ENCODE peak calls at places on chromosomes 6 and 20, in ten cellular contexts. T is foreskin fibroblast, E is Caco-2, S is body of pancreas, F is progenitor cell of endocrine pancreas, B is left ventricle myocardium inferior, H is epithelial cell of esophagus, X is fibroblast of lung, L is Panc1, W is astrocyte of the spinal cord. A is an unnamed sample.

GRCh38 chr6:158445426-158446085 is 114.3 kb upstream of the TMEM181 start:
- DNase-seq in E (no peak), T (no peak), B (no peak), F (no peak), W (peak; percentile 46), L (no peak), S (no peak), H (no peak), X (no peak), A (peak; percentile 32)

GRCh38 chr20:53142225-53142624 is 170.1 kb downstream of the TSHZ2 start:
- DNase-seq in S (no peak), F (no peak), W (no peak), E (no peak), X (no peak), T (no peak), H (no peak), L (no peak), B (no peak), A (no peak)

GRCh38 chr6:118665011-118665410 is 13.6 kb upstream of the CEP85L start:
- DNase-seq in B (no peak), H (peak; percentile 39), L (no peak), F (no peak), T (no peak), X (no peak), E (no peak), S (no peak), W (no peak), A (no peak)

GRCh38 chr20:47311967-47312681 is 44.4 kb downstream of the ZMYND8 start:
- DNase-seq in X (no peak), B (no peak), L (no peak), H (no peak), T (no peak), S (no peak), W (no peak), E (no peak), F (no peak), A (no peak)

GRCh38 chr6:16762265-16762546 is 946 bp upstream of the ATXN1 start:
- DNase-seq in W (peak; percentile 42), X (no peak), S (no peak), B (no peak), T (peak; percentile 69), L (no peak), H (no peak), E (no peak), F (no peak), A (no peak)

GRCh38 chr20:9359561-9360308 is 154.7 kb upstream of the LAMP5 start:
- DNase-seq in H (peak; percentile 68), E (peak; percentile 53), S (peak; percentile 47), X (peak; percentile 82), T (peak; percentile 83), L (peak; percentile 12), B (no peak), W (peak; percentile 79), F (no peak), A (peak; percentile 73)

GRCh38 chr6:147154454-147154853 is 49.8 kb upstream of the STXBP5 start:
- DNase-seq in B (no peak), S (no peak), X (peak; percentile 71), H (peak; percentile 92), W (peak; percentile 72), L (no peak), T (peak; percentile 85), E (no peak), F (no peak), A (no peak)

GRCh38 chr6:79964607-79965081 is 17.3 kb upstream of the ELOVL4 start:
- DNase-seq in H (no peak), W (no peak), T (no peak), X (no peak), F (no peak), B (no peak), E (no peak), S (no peak), L (no peak), A (no peak)

GRCh38 chr6:142138876-142139275 is 6.2 kb downstream of the GJE1 start:
- DNase-seq in F (no peak), L (no peak), W (no peak), X (no peak), B (no peak), H (no peak), E (no peak), S (no peak), T (no peak), A (no peak)

GRCh38 chr6:161254754-161255253 is 19.1 kb downstream of the AGPAT4 start:
- DNase-seq in S (no peak), H (no peak), L (no peak), X (peak; percentile 68), E (no peak), W (peak; percentile 46), T (peak; percentile 52), B (no peak), F (no peak), A (no peak)

GRCh38 chr20:54115172-54115854 is 44.9 kb upstream of the BCAS1 start:
- DNase-seq in S (no peak), W (no peak), F (no peak), L (no peak), H (no peak), E (no peak), T (peak; percentile 54), X (peak; percentile 77), B (no peak), A (no peak)

GRCh38 chr6:30885999-30886896 is 1.9 kb downstream of the DDR1 start:
- DNase-seq in E (peak; percentile 80), F (no peak), S (peak; percentile 62), L (no peak), T (peak; percentile 87), X (peak; percentile 52), H (peak; percentile 95), B (peak; percentile 48), W (peak; percentile 72), A (no peak)

GRCh38 chr20:12058201-12058600 is 140.5 kb downstream of the BTBD3 start:
- DNase-seq in H (no peak), S (no peak), B (no peak), T (no peak), F (no peak), L (no peak), E (no peak), W (peak; percentile 53), X (no peak), A (peak; percentile 56)

GRCh38 chr6:16539086-16539931 is 222.0 kb downstream of the ATXN1 start:
- DNase-seq in H (peak; percentile 19), X (no peak), E (no peak), L (no peak), W (no peak), F (no peak), T (no peak), B (no peak), S (no peak), A (no peak)

GRCh38 chr6:36964349-36964748 is 9.8 kb downstream of the PI16 start:
- DNase-seq in S (no peak), T (no peak), B (no peak), E (no peak), L (no peak), F (no peak), H (no peak), W (no peak), X (no peak), A (no peak)

DNA sequence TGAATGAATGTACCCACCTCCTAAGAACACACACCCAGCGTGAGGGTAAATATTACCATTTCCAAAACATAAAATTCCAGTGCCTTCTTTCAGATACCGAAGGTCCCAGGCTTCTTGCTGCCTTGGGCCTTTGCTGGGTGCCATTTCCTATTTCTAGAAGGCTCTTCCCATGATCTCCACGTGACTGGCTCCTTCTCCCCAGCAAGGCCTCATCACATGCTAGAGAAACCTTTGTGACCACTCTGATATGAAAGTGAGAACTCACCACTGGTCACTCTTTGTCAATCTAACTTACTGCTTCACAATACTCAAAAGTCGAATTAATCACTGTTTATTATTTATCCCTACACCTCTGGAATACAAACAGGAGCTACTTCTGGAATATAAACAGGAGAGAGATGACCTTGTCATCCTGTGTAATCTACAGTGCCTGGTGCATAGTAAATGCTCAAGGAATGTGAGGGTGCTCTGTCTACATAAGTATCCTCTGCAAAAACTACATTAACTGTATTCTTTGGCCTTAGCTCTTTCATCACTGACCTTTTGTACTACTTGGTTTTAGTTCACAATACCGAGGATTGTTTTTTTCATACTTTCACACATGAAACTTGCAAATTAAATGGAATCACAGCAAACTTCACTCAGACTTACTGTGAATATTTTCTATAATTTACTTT is 1.6 kb downstream of the STX7 start:
- DNase-seq in S (no peak), T (peak; percentile 56), H (peak; percentile 5), B (no peak), F (no peak), X (peak; percentile 57), W (no peak), E (no peak), L (no peak), A (no peak)
- TF ChIP-seq CTCF in S (no peak), T (no peak), H (no peak), B (no peak), F (no peak), X (no peak), W (no peak), E (no peak), L (no peak), A (no peak)

DNA sequence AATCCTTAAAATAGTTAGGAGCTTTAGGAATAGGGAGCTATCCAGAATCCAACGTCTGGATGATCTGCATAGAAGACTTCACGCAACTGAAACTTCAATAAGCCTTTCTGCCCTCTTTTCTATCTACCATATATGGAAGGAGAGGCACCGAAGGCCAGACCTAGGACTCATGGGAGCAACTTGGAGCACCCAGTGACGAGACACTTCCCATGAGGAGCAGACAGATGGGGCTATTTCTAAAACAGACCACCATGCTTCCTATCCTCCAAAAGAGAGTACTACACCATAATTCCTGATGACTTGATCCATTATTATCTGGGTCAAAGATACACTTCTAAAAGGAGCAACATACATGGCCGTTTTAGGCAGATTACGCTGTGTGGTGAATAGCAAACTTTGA is 6.0 kb downstream of the RPP40 start:
- DNase-seq in B (no peak), L (no peak), E (no peak), X (no peak), W (no peak), F (no peak), H (no peak), T (no peak), S (no peak), A (no peak)
- TF ChIP-seq CTCF in B (no peak), L (no peak), E (no peak), X (no peak), W (no peak), F (no peak), H (no peak), T (no peak), S (no peak), A (no peak)

GRCh38 chr6:162907876-162908481 is 180.2 kb downstream of the PACRG start:
- DNase-seq in T (peak; percentile 67), H (peak; percentile 57), B (no peak), W (peak; percentile 79), E (no peak), L (peak; percentile 30), F (no peak), S (no peak), X (peak; percentile 86), A (no peak)
- TF ChIP-seq CTCF in T (peak; percentile 28), H (peak; percentile 13), B (peak; percentile 49), W (peak; percentile 46), E (no peak), L (peak; percentile 51), F (peak; percentile 58), S (peak; percentile 32), X (peak; percentile 60), A (no peak)

DNA sequence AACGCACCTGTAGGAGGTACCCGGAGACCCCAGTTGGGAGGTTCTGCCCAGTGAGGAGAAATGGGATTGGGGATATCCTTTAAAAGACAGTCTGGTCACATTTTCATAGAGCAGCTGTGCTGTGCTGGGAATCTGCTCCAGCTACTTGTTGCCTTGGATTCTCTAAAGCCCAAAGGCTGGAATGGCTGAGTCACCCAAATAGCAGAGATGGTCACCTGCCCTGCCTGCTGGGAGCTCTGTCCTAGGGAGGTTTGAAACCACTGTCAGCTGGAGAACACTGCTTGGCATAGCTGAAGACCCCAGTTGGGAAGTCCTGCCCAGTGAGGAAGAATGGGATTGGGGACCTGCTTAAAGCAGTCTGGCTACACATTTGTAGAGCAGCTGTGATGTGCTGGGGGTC is 34.8 kb upstream of the TFB1M start:
- DNase-seq in W (peak; percentile 25), B (no peak), F (no peak), L (no peak), E (no peak), X (no peak), S (no peak), T (peak; percentile 41), H (no peak), A (no peak)
- TF ChIP-seq CTCF in W (no peak), B (no peak), F (no peak), L (no peak), E (no peak), X (no peak), S (no peak), T (no peak), H (no peak), A (no peak)